ENCODE peak calls at places on chromosomes 4 and X, in nine cellular contexts. P is GM12878, A is prostate gland, B is fibroblast of pulmonary artery, F is mesothelial cell of epicardium, J is Panc1, G is progenitor cell of endocrine pancreas, I is nephron progenitor cell, L is WTC11. S is an unnamed sample.

GRCh38 chrX:11293113-11293512 is at the start of gene AMELX:
- DNase-seq in P (no peak), A (no peak), B (no peak), F (no peak), J (no peak), G (no peak), I (no peak), L (no peak), S (no peak)

GRCh38 chr4:3648195-3648594 is 116.0 kb upstream of the LRPAP1 start:
- DNase-seq in P (no peak), A (no peak), B (no peak), F (no peak), J (no peak), G (no peak), I (no peak), L (no peak), S (no peak)

GRCh38 chr4:143559757-143560147 is 46.2 kb downstream of the SMARCA5 start:
- DNase-seq in P (no peak), A (no peak), B (no peak), F (no peak), J (no peak), G (no peak), I (no peak), L (no peak), S (peak; percentile 49)

GRCh38 chr4:42492977-42493376 is 95.7 kb downstream of the SHISA3 start:
- DNase-seq in P (no peak), A (no peak), B (no peak), F (no peak), J (no peak), G (no peak), I (no peak), L (no peak), S (no peak)

GRCh38 chrX:130086414-130087207 is 23.7 kb downstream of the ELF4 start:
- DNase-seq in P (no peak), A (no peak), B (no peak), F (no peak), J (no peak), G (no peak), I (no peak), L (no peak), S (no peak)

GRCh38 chr4:134935320-134935719 is 733.7 kb upstream of the PABPC4L start:
- DNase-seq in P (no peak), A (no peak), B (peak; percentile 25), F (no peak), J (no peak), G (no peak), I (peak; percentile 24), L (peak; percentile 51), S (no peak)

GRCh38 chr4:52711834-52712171 is 39.4 kb downstream of the ERVMER34-1 start:
- DNase-seq in P (no peak), A (no peak), B (no peak), F (no peak), J (no peak), G (no peak), I (no peak), L (no peak), S (no peak)

GRCh38 chr4:76982638-76983579 is 33.4 kb downstream of the SEPTIN11 start:
- DNase-seq in P (no peak), A (no peak), B (peak; percentile 46), F (no peak), J (no peak), G (no peak), I (no peak), L (no peak), S (no peak)

GRCh38 chrX:44104699-44105098 is 131.5 kb upstream of the NDP start:
- DNase-seq in P (no peak), A (no peak), B (no peak), F (no peak), J (no peak), G (no peak), I (no peak), L (no peak), S (no peak)

GRCh38 chr4:181146031-181146430 is 1097.2 kb upstream of the TENM3 start:
- DNase-seq in P (no peak), A (no peak), B (no peak), F (no peak), J (no peak), G (no peak), I (no peak), L (no peak), S (no peak)

GRCh38 chr4:53680588-53680987 is 89.3 kb upstream of the LNX1 start:
- DNase-seq in P (no peak), A (no peak), B (no peak), F (no peak), J (no peak), G (no peak), I (no peak), L (no peak), S (no peak)

GRCh38 chr4:38873290-38873949 is 5.8 kb downstream of the FAM114A1 start:
- DNase-seq in P (no peak), A (no peak), B (no peak), F (no peak), J (no peak), G (no peak), I (no peak), L (no peak), S (no peak)

GRCh38 chr4:37892641-37893040 is 1.8 kb downstream of the TBC1D1 start:
- DNase-seq in P (peak; percentile 61), A (no peak), B (no peak), F (no peak), J (no peak), G (no peak), I (no peak), L (no peak), S (no peak)

GRCh38 chr4:40924096-40924792 is 174.5 kb downstream of the NSUN7 start:
- DNase-seq in P (peak; percentile 12), A (no peak), B (peak; percentile 67), F (no peak), J (peak; percentile 27), G (peak; percentile 36), I (peak; percentile 83), L (peak; percentile 81), S (peak; percentile 63)

GRCh38 chrX:139202742-139203410 is 327.7 kb upstream of the F9 start:
- DNase-seq in P (no peak), A (no peak), B (no peak), F (no peak), J (no peak), G (peak; percentile 45), I (peak; percentile 40), L (peak; percentile 22), S (peak; percentile 30)

GRCh38 chrX:105460366-105460765 is 239.9 kb upstream of the TEX13A start:
- DNase-seq in P (no peak), A (no peak), B (peak; percentile 56), F (no peak), J (no peak), G (no peak), I (no peak), L (no peak), S (no peak)

GRCh38 chr4:105472871-105473339 is 957 bp downstream of the PPA2 start:
- DNase-seq in P (peak; percentile 44), A (no peak), B (no peak), F (no peak), J (no peak), G (no peak), I (no peak), L (no peak), S (no peak)

GRCh38 chrX:281166-281999 is at the start of gene PLCXD1:
- DNase-seq in P (no peak), A (no peak), B (peak; percentile 58), F (no peak), J (no peak), G (peak; percentile 56), I (peak; percentile 71), L (peak; percentile 90), S (peak; percentile 97)

GRCh38 chrX:50204364-50204899 is at the start of gene CCNB3:
- DNase-seq in P (peak; percentile 36), A (peak; percentile 33), B (peak; percentile 81), F (peak; percentile 24), J (peak; percentile 36), G (peak; percentile 24), I (peak; percentile 61), L (peak; percentile 54), S (peak; percentile 59)
- TF ChIP-seq CTCF in P (peak; percentile 61), A (peak; percentile 66), B (peak; percentile 54), F (peak; percentile 86), J (peak; percentile 80), G (peak; percentile 71), I (peak; percentile 64), L (peak; percentile 54), S (peak; percentile 76)

GRCh38 chr4:94304365-94304971 is 38.2 kb downstream of the HPGDS start:
- DNase-seq in P (no peak), A (peak; percentile 12), B (peak; percentile 73), F (no peak), J (peak; percentile 8), G (no peak), I (peak; percentile 5), L (no peak), S (no peak)
- TF ChIP-seq CTCF in P (peak; percentile 43), A (peak; percentile 70), B (peak; percentile 67), F (peak; percentile 45), J (peak; percentile 58), G (peak; percentile 80), I (peak; percentile 64), L (no peak), S (peak; percentile 81)

GRCh38 chrX:69424161-69424560 is 80.0 kb upstream of the NALF2 start:
- DNase-seq in P (no peak), A (no peak), B (peak; percentile 30), F (no peak), J (no peak), G (no peak), I (no peak), L (no peak), S (no peak)
- TF ChIP-seq CTCF in P (peak; percentile 14), A (peak; percentile 13), B (peak; percentile 40), F (no peak), J (peak; percentile 49), G (peak; percentile 44), I (peak; percentile 26), L (no peak), S (peak; percentile 58)

GRCh38 chrX:71912156-71912555 is 1.5 kb downstream of the NHSL2 start:
- DNase-seq in P (no peak), A (no peak), B (no peak), F (no peak), J (no peak), G (no peak), I (no peak), L (no peak), S (no peak)

GRCh38 chrX:71909956-71910355 is 689 bp upstream of the NHSL2 start:
- DNase-seq in P (no peak), A (no peak), B (peak; percentile 28), F (no peak), J (no peak), G (no peak), I (peak; percentile 35), L (peak; percentile 56), S (peak; percentile 65)

GRCh38 chrX:71910526-71911022 is at the start of gene NHSL2:
- DNase-seq in P (no peak), A (no peak), B (no peak), F (peak; percentile 24), J (no peak), G (no peak), I (peak; percentile 49), L (peak; percentile 44), S (peak; percentile 67)

GRCh38 chrX:71911731-71912050 is 1.0 kb downstream of the NHSL2 start:
- DNase-seq in P (no peak), A (no peak), B (no peak), F (peak; percentile 25), J (no peak), G (no peak), I (peak; percentile 50), L (no peak), S (no peak)

GRCh38 chrX:71911023-71911730 is 532 bp downstream of the NHSL2 start:
- DNase-seq in P (no peak), A (no peak), B (no peak), F (peak; percentile 36), J (no peak), G (peak; percentile 23), I (peak; percentile 67), L (peak; percentile 73), S (peak; percentile 64)
- TF ChIP-seq CTCF in P (no peak), A (peak; percentile 17), B (no peak), F (no peak), J (peak; percentile 66), G (peak; percentile 60), I (peak; percentile 43), L (no peak), S (peak; percentile 69)

S was measured in H9.